ENCODE peak calls at places on chromosomes 3 and 15, in nine cellular contexts. One of them, this sample, is unnamed. For H3K36me3 and H3K27me3, the result is how much of the 10 kb centered on the place peaks cover.

GRCh38 chr15:66748320-66748779 is 46.3 kb downstream of the SMAD6 start:
- DNase-seq in brain microvascular endothelial cell: no peak
- DNase-seq in H7: peak
- DNase-seq in bronchial epithelial cell: no peak
- DNase-seq in vagina: no peak
- DNase-seq in pancreas: no peak
- DNase-seq in GM23248: peak
- DNase-seq in neuronal stem cell: no peak
- DNase-seq in heart right ventricle: no peak
- DNase-seq in this sample: no peak

GRCh38 chr3:126983653-126984390 is 907 bp downstream of the PLXNA1 start:
- DNase-seq in bronchial epithelial cell: no peak
- DNase-seq in GM23248: peak
- DNase-seq in neuronal stem cell: peak
- DNase-seq in vagina: no peak
- DNase-seq in brain microvascular endothelial cell: no peak
- DNase-seq in H7: peak
- DNase-seq in pancreas: peak
- DNase-seq in heart right ventricle: no peak
- DNase-seq in this sample: peak

GRCh38 chr3:171049831-171050444 is 23.4 kb upstream of the SLC2A2 start:
- DNase-seq in GM23248: peak
- DNase-seq in neuronal stem cell: peak
- DNase-seq in bronchial epithelial cell: peak
- DNase-seq in brain microvascular endothelial cell: peak
- DNase-seq in vagina: no peak
- DNase-seq in heart right ventricle: peak
- DNase-seq in pancreas: peak
- DNase-seq in H7: peak
- DNase-seq in this sample: peak

GRCh38 chr15:66702035-66702769 is at the start of gene SMAD6:
- DNase-seq in vagina: no peak
- DNase-seq in pancreas: peak
- DNase-seq in heart right ventricle: peak
- DNase-seq in brain microvascular endothelial cell: peak
- DNase-seq in neuronal stem cell: peak
- DNase-seq in GM23248: peak
- DNase-seq in bronchial epithelial cell: peak
- DNase-seq in H7: peak
- DNase-seq in this sample: peak

GRCh38 chr15:84731774-84732173 is 15.8 kb upstream of the SEC11A start:
- DNase-seq in GM23248: peak
- DNase-seq in pancreas: no peak
- DNase-seq in vagina: no peak
- DNase-seq in bronchial epithelial cell: no peak
- DNase-seq in H7: no peak
- DNase-seq in heart right ventricle: no peak
- DNase-seq in neuronal stem cell: no peak
- DNase-seq in brain microvascular endothelial cell: peak
- DNase-seq in this sample: peak

GRCh38 chr3:64272271-64272670 is 47.0 kb upstream of the PRICKLE2 start:
- DNase-seq in vagina: no peak
- DNase-seq in heart right ventricle: no peak
- DNase-seq in bronchial epithelial cell: no peak
- DNase-seq in H7: no peak
- DNase-seq in neuronal stem cell: no peak
- DNase-seq in pancreas: no peak
- DNase-seq in brain microvascular endothelial cell: no peak
- DNase-seq in GM23248: no peak
- DNase-seq in this sample: no peak

GRCh38 chr15:51878446-51879386 is 49.3 kb downstream of the TMOD3 start:
- DNase-seq in vagina: no peak
- DNase-seq in pancreas: no peak
- DNase-seq in neuronal stem cell: no peak
- DNase-seq in brain microvascular endothelial cell: peak
- DNase-seq in bronchial epithelial cell: peak
- DNase-seq in GM23248: peak
- DNase-seq in H7: no peak
- DNase-seq in heart right ventricle: no peak
- DNase-seq in this sample: no peak

GRCh38 chr3:52331906-52332305 is 15.8 kb downstream of the DNAH1 start:
- DNase-seq in brain microvascular endothelial cell: no peak
- DNase-seq in H7: no peak
- DNase-seq in bronchial epithelial cell: no peak
- DNase-seq in pancreas: no peak
- DNase-seq in GM23248: no peak
- DNase-seq in vagina: no peak
- DNase-seq in heart right ventricle: no peak
- DNase-seq in neuronal stem cell: no peak
- DNase-seq in this sample: no peak

GRCh38 chr3:80771085-80771484 is 990.4 kb downstream of the GBE1 start:
- DNase-seq in H7: no peak
- DNase-seq in heart right ventricle: no peak
- DNase-seq in vagina: no peak
- DNase-seq in neuronal stem cell: no peak
- DNase-seq in bronchial epithelial cell: no peak
- DNase-seq in brain microvascular endothelial cell: no peak
- DNase-seq in GM23248: peak
- DNase-seq in pancreas: peak
- DNase-seq in this sample: no peak

GRCh38 chr3:194389269-194389668 is 9.8 kb downstream of the GP5 start:
- DNase-seq in pancreas: no peak
- DNase-seq in vagina: no peak
- DNase-seq in GM23248: no peak
- DNase-seq in H7: peak
- DNase-seq in brain microvascular endothelial cell: no peak
- DNase-seq in bronchial epithelial cell: no peak
- DNase-seq in heart right ventricle: no peak
- DNase-seq in neuronal stem cell: no peak
- DNase-seq in this sample: no peak

GRCh38 chr3:72311425-72311824 is 526.5 kb upstream of the PROK2 start:
- DNase-seq in vagina: no peak
- DNase-seq in pancreas: no peak
- DNase-seq in H7: no peak
- DNase-seq in heart right ventricle: no peak
- DNase-seq in neuronal stem cell: no peak
- DNase-seq in bronchial epithelial cell: no peak
- DNase-seq in brain microvascular endothelial cell: no peak
- DNase-seq in GM23248: no peak
- DNase-seq in this sample: no peak

GRCh38 chr3:151228291-151229125 is 25.5 kb upstream of the GPR171 start:
- DNase-seq in pancreas: no peak
- DNase-seq in vagina: no peak
- DNase-seq in brain microvascular endothelial cell: peak
- DNase-seq in neuronal stem cell: no peak
- DNase-seq in H7: no peak
- DNase-seq in bronchial epithelial cell: peak
- DNase-seq in heart right ventricle: peak
- DNase-seq in GM23248: peak
- DNase-seq in this sample: no peak

GRCh38 chr3:124137264-124137663 is 145.3 kb upstream of the ROPN1 start:
- DNase-seq in heart right ventricle: no peak
- DNase-seq in brain microvascular endothelial cell: no peak
- DNase-seq in neuronal stem cell: no peak
- DNase-seq in pancreas: no peak
- DNase-seq in H7: no peak
- DNase-seq in GM23248: no peak
- DNase-seq in vagina: no peak
- DNase-seq in bronchial epithelial cell: peak
- DNase-seq in this sample: no peak

GRCh38 chr3:184316792-184317191 is 2.4 kb downstream of the EIF4G1 start:
- DNase-seq in neuronal stem cell: no peak
- DNase-seq in pancreas: no peak
- DNase-seq in GM23248: peak
- DNase-seq in vagina: no peak
- DNase-seq in heart right ventricle: no peak
- DNase-seq in H7: peak
- DNase-seq in brain microvascular endothelial cell: no peak
- DNase-seq in bronchial epithelial cell: no peak
- DNase-seq in this sample: no peak

GRCh38 chr3:141482250-141482937 is 4.4 kb upstream of the RASA2 start:
- DNase-seq in bronchial epithelial cell: peak
- DNase-seq in pancreas: no peak
- DNase-seq in heart right ventricle: no peak
- DNase-seq in H7: no peak
- DNase-seq in GM23248: peak
- DNase-seq in vagina: no peak
- DNase-seq in neuronal stem cell: no peak
- DNase-seq in brain microvascular endothelial cell: peak
- DNase-seq in this sample: peak

GRCh38 chr3:45595364-45596154 is 1.0 kb downstream of the LIMD1 start:
- DNase-seq in vagina: no peak
- DNase-seq in heart right ventricle: peak
- DNase-seq in H7: peak
- DNase-seq in bronchial epithelial cell: no peak
- DNase-seq in pancreas: peak
- DNase-seq in neuronal stem cell: no peak
- DNase-seq in brain microvascular endothelial cell: no peak
- DNase-seq in GM23248: no peak
- DNase-seq in this sample: peak

DNA sequence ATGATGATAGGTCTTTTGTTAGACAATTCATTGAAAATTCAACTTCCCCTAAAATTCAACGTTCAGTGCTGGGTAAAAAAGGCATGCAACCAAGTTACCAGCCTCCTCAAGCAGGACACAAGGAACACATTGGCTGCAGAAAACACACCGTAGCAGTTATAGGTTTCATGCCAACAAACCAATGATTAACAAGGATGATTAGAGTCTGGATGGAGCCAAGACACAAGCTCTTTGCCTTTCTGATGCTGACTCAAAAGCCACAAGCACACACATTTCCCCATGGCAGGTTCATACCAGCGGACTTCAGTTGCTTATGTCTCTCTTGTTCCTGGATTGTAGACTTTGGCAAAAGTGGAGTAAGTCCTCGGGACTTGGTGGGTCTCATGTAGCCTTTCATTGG is 105.8 kb downstream of the DHX30 start:
- DNase-seq in brain microvascular endothelial cell: no peak
- DNase-seq in bronchial epithelial cell: no peak
- DNase-seq in vagina: no peak
- DNase-seq in heart right ventricle: no peak
- DNase-seq in neuronal stem cell: no peak
- DNase-seq in GM23248: peak
- DNase-seq in H7: no peak
- DNase-seq in pancreas: no peak
- DNase-seq in this sample: no peak
- H3K36me3 ChIP-seq in brain microvascular endothelial cell: under half
- H3K36me3 ChIP-seq in bronchial epithelial cell: under half
- H3K36me3 ChIP-seq in vagina: under half
- H3K36me3 ChIP-seq in heart right ventricle: half or more
- H3K36me3 ChIP-seq in neuronal stem cell: under half
- H3K36me3 ChIP-seq in GM23248: under half
- H3K36me3 ChIP-seq in H7: under half
- H3K36me3 ChIP-seq in pancreas: under half
- H3K36me3 ChIP-seq in this sample: under half

GRCh38 chr3:13650210-13651056 is 101.5 kb downstream of the FBLN2 start:
- DNase-seq in brain microvascular endothelial cell: peak
- DNase-seq in H7: peak
- DNase-seq in GM23248: peak
- DNase-seq in vagina: no peak
- DNase-seq in neuronal stem cell: peak
- DNase-seq in bronchial epithelial cell: peak
- DNase-seq in pancreas: peak
- DNase-seq in heart right ventricle: peak
- DNase-seq in this sample: peak
- H3K27me3 ChIP-seq in brain microvascular endothelial cell: under half
- H3K27me3 ChIP-seq in H7: under half
- H3K27me3 ChIP-seq in GM23248: under half
- H3K27me3 ChIP-seq in vagina: under half
- H3K27me3 ChIP-seq in neuronal stem cell: under half
- H3K27me3 ChIP-seq in bronchial epithelial cell: under half
- H3K27me3 ChIP-seq in pancreas: under half
- H3K27me3 ChIP-seq in heart right ventricle: under half
- H3K27me3 ChIP-seq in this sample: under half

DNA sequence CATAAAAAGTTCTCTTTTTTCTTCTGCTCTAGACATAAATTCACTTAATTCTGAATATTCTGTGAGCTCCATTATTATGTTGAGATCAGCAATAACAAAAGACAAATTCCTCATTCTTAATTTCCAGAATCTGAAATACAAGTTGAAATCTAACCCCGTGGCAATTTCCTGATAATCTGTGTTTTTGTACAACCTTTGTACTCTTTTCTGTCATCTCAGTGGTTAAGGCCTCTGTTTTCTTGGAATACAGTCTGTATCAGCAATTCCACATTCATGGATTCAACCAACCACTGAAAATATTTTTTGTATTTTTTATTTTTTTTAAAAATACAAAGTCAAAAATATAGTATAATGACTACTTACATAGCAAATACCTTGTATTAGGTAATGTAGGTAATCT is 8.7 kb downstream of the CCR8 start:
- DNase-seq in heart right ventricle: no peak
- DNase-seq in brain microvascular endothelial cell: no peak
- DNase-seq in vagina: no peak
- DNase-seq in GM23248: no peak
- DNase-seq in pancreas: no peak
- DNase-seq in bronchial epithelial cell: no peak
- DNase-seq in neuronal stem cell: no peak
- DNase-seq in H7: no peak
- DNase-seq in this sample: no peak
- H3K36me3 ChIP-seq in heart right ventricle: under half
- H3K36me3 ChIP-seq in brain microvascular endothelial cell: under half
- H3K36me3 ChIP-seq in vagina: under half
- H3K36me3 ChIP-seq in GM23248: under half
- H3K36me3 ChIP-seq in pancreas: under half
- H3K36me3 ChIP-seq in bronchial epithelial cell: under half
- H3K36me3 ChIP-seq in neuronal stem cell: under half
- H3K36me3 ChIP-seq in H7: under half
- H3K36me3 ChIP-seq in this sample: under half

GRCh38 chr15:61809216-61809615 is 251.0 kb downstream of the VPS13C start:
- DNase-seq in bronchial epithelial cell: no peak
- DNase-seq in heart right ventricle: no peak
- DNase-seq in brain microvascular endothelial cell: no peak
- DNase-seq in vagina: no peak
- DNase-seq in neuronal stem cell: no peak
- DNase-seq in GM23248: no peak
- DNase-seq in pancreas: no peak
- DNase-seq in H7: no peak
- DNase-seq in this sample: no peak

GRCh38 chr15:61815356-61816083 is 244.7 kb downstream of the VPS13C start:
- DNase-seq in H7: no peak
- DNase-seq in bronchial epithelial cell: no peak
- DNase-seq in vagina: no peak
- DNase-seq in GM23248: no peak
- DNase-seq in neuronal stem cell: no peak
- DNase-seq in brain microvascular endothelial cell: no peak
- DNase-seq in pancreas: no peak
- DNase-seq in heart right ventricle: no peak
- DNase-seq in this sample: no peak

GRCh38 chr15:61816856-61817255 is 243.4 kb downstream of the VPS13C start:
- DNase-seq in neuronal stem cell: no peak
- DNase-seq in vagina: no peak
- DNase-seq in GM23248: no peak
- DNase-seq in pancreas: no peak
- DNase-seq in H7: no peak
- DNase-seq in bronchial epithelial cell: no peak
- DNase-seq in brain microvascular endothelial cell: no peak
- DNase-seq in heart right ventricle: no peak
- DNase-seq in this sample: no peak

GRCh38 chr15:61811952-61812351 is 248.3 kb downstream of the VPS13C start:
- DNase-seq in H7: no peak
- DNase-seq in heart right ventricle: no peak
- DNase-seq in GM23248: no peak
- DNase-seq in neuronal stem cell: no peak
- DNase-seq in bronchial epithelial cell: no peak
- DNase-seq in brain microvascular endothelial cell: no peak
- DNase-seq in vagina: no peak
- DNase-seq in pancreas: no peak
- DNase-seq in this sample: no peak

GRCh38 chr15:61812476-61812875 is 247.8 kb downstream of the VPS13C start:
- DNase-seq in brain microvascular endothelial cell: no peak
- DNase-seq in heart right ventricle: no peak
- DNase-seq in H7: no peak
- DNase-seq in vagina: no peak
- DNase-seq in GM23248: no peak
- DNase-seq in bronchial epithelial cell: no peak
- DNase-seq in pancreas: no peak
- DNase-seq in neuronal stem cell: no peak
- DNase-seq in this sample: no peak
- H3K27me3 ChIP-seq in brain microvascular endothelial cell: under half
- H3K27me3 ChIP-seq in heart right ventricle: under half
- H3K27me3 ChIP-seq in H7: under half
- H3K27me3 ChIP-seq in vagina: under half
- H3K27me3 ChIP-seq in GM23248: under half
- H3K27me3 ChIP-seq in bronchial epithelial cell: under half
- H3K27me3 ChIP-seq in pancreas: under half
- H3K27me3 ChIP-seq in neuronal stem cell: under half
- H3K27me3 ChIP-seq in this sample: under half

This sample was measured in MG63.